ENCODE peak calls at places on chromosomes 13 and 19, in nine cellular contexts. One of them, this sample, is unnamed.

GRCh38 chr19:38266981-38267597 is 2.7 kb downstream of the SPINT2 start:
- DNase-seq in PC-3: peak; percentile 69
- DNase-seq in OCI-LY7: no peak
- DNase-seq in HCT116: peak; percentile 38
- DNase-seq in neural progenitor cell: no peak
- DNase-seq in MM.1S: no peak
- DNase-seq in SK-N-SH: no peak
- DNase-seq in hepatocyte: peak; percentile 70
- DNase-seq in GM23338: no peak
- DNase-seq in this sample: peak; percentile 72

GRCh38 chr19:10390652-10391286 is 10.4 kb upstream of the TYK2 start:
- DNase-seq in hepatocyte: peak; percentile 82
- DNase-seq in MM.1S: peak; percentile 53
- DNase-seq in SK-N-SH: peak; percentile 85
- DNase-seq in neural progenitor cell: peak; percentile 81
- DNase-seq in OCI-LY7: peak; percentile 79
- DNase-seq in GM23338: peak; percentile 92
- DNase-seq in PC-3: peak; percentile 84
- DNase-seq in HCT116: peak; percentile 76
- DNase-seq in this sample: peak; percentile 70

GRCh38 chr19:7550987-7551761 is 15.7 kb downstream of the PNPLA6 start:
- DNase-seq in OCI-LY7: peak; percentile 49
- DNase-seq in MM.1S: peak; percentile 89
- DNase-seq in HCT116: peak; percentile 85
- DNase-seq in PC-3: peak; percentile 40
- DNase-seq in GM23338: peak; percentile 100
- DNase-seq in SK-N-SH: peak; percentile 98
- DNase-seq in hepatocyte: peak; percentile 86
- DNase-seq in neural progenitor cell: peak; percentile 97
- DNase-seq in this sample: peak; percentile 53

GRCh38 chr19:50977626-50978025 is 6.1 kb downstream of the KLK7 start:
- DNase-seq in OCI-LY7: no peak
- DNase-seq in neural progenitor cell: no peak
- DNase-seq in PC-3: peak; percentile 42
- DNase-seq in HCT116: peak; percentile 45
- DNase-seq in MM.1S: no peak
- DNase-seq in hepatocyte: no peak
- DNase-seq in SK-N-SH: no peak
- DNase-seq in GM23338: no peak
- DNase-seq in this sample: no peak

GRCh38 chr13:96100457-96101220 is 10.7 kb downstream of the HS6ST3 start:
- DNase-seq in GM23338: peak; percentile 40
- DNase-seq in hepatocyte: no peak
- DNase-seq in PC-3: no peak
- DNase-seq in HCT116: no peak
- DNase-seq in OCI-LY7: no peak
- DNase-seq in neural progenitor cell: no peak
- DNase-seq in MM.1S: no peak
- DNase-seq in SK-N-SH: no peak
- DNase-seq in this sample: no peak

GRCh38 chr19:7623725-7624603 is 5.4 kb downstream of the XAB2 start:
- DNase-seq in neural progenitor cell: no peak
- DNase-seq in PC-3: no peak
- DNase-seq in HCT116: no peak
- DNase-seq in SK-N-SH: no peak
- DNase-seq in hepatocyte: no peak
- DNase-seq in MM.1S: no peak
- DNase-seq in OCI-LY7: no peak
- DNase-seq in GM23338: no peak
- DNase-seq in this sample: no peak

GRCh38 chr13:114056205-114057013 is 76.0 kb downstream of the RASA3 start:
- DNase-seq in neural progenitor cell: no peak
- DNase-seq in HCT116: no peak
- DNase-seq in GM23338: no peak
- DNase-seq in SK-N-SH: no peak
- DNase-seq in MM.1S: no peak
- DNase-seq in PC-3: no peak
- DNase-seq in hepatocyte: no peak
- DNase-seq in OCI-LY7: no peak
- DNase-seq in this sample: no peak

GRCh38 chr13:34343413-34343812 is 525.5 kb downstream of the RFC3 start:
- DNase-seq in OCI-LY7: no peak
- DNase-seq in SK-N-SH: no peak
- DNase-seq in neural progenitor cell: no peak
- DNase-seq in HCT116: no peak
- DNase-seq in hepatocyte: no peak
- DNase-seq in GM23338: no peak
- DNase-seq in MM.1S: no peak
- DNase-seq in PC-3: no peak
- DNase-seq in this sample: no peak

GRCh38 chr13:107678075-107678689 is 537.2 kb downstream of the LIG4 start:
- DNase-seq in neural progenitor cell: peak; percentile 34
- DNase-seq in SK-N-SH: peak; percentile 3
- DNase-seq in HCT116: no peak
- DNase-seq in hepatocyte: peak; percentile 48
- DNase-seq in PC-3: peak; percentile 43
- DNase-seq in MM.1S: peak; percentile 44
- DNase-seq in GM23338: peak; percentile 39
- DNase-seq in OCI-LY7: no peak
- DNase-seq in this sample: peak; percentile 44

GRCh38 chr13:70253834-70254233 is 145.6 kb upstream of the KLHL1 start:
- DNase-seq in neural progenitor cell: no peak
- DNase-seq in GM23338: no peak
- DNase-seq in PC-3: peak; percentile 23
- DNase-seq in OCI-LY7: no peak
- DNase-seq in MM.1S: peak; percentile 14
- DNase-seq in SK-N-SH: no peak
- DNase-seq in HCT116: no peak
- DNase-seq in hepatocyte: no peak
- DNase-seq in this sample: no peak

GRCh38 chr19:40982594-40983101 is 8.4 kb upstream of the CYP2B6 start:
- DNase-seq in MM.1S: no peak
- DNase-seq in GM23338: peak; percentile 81
- DNase-seq in PC-3: peak; percentile 32
- DNase-seq in HCT116: no peak
- DNase-seq in SK-N-SH: no peak
- DNase-seq in neural progenitor cell: no peak
- DNase-seq in hepatocyte: peak; percentile 41
- DNase-seq in OCI-LY7: no peak
- DNase-seq in this sample: peak; percentile 55

GRCh38 chr19:10206226-10206873 is 11.6 kb upstream of the DNMT1 start:
- DNase-seq in OCI-LY7: no peak
- DNase-seq in hepatocyte: peak; percentile 49
- DNase-seq in PC-3: peak; percentile 51
- DNase-seq in neural progenitor cell: no peak
- DNase-seq in HCT116: no peak
- DNase-seq in MM.1S: no peak
- DNase-seq in GM23338: no peak
- DNase-seq in SK-N-SH: no peak
- DNase-seq in this sample: peak; percentile 69

GRCh38 chr19:1279782-1280341 is 4.5 kb downstream of the FAM174C start:
- DNase-seq in MM.1S: peak; percentile 84
- DNase-seq in SK-N-SH: peak; percentile 91
- DNase-seq in PC-3: peak; percentile 83
- DNase-seq in OCI-LY7: peak; percentile 83
- DNase-seq in hepatocyte: peak; percentile 89
- DNase-seq in neural progenitor cell: peak; percentile 89
- DNase-seq in HCT116: peak; percentile 64
- DNase-seq in GM23338: peak; percentile 86
- DNase-seq in this sample: peak; percentile 82

GRCh38 chr19:34089566-34089965 is 82.7 kb upstream of the LSM14A start:
- DNase-seq in neural progenitor cell: no peak
- DNase-seq in GM23338: no peak
- DNase-seq in MM.1S: no peak
- DNase-seq in PC-3: no peak
- DNase-seq in hepatocyte: no peak
- DNase-seq in HCT116: no peak
- DNase-seq in OCI-LY7: no peak
- DNase-seq in SK-N-SH: no peak
- DNase-seq in this sample: no peak

DNA sequence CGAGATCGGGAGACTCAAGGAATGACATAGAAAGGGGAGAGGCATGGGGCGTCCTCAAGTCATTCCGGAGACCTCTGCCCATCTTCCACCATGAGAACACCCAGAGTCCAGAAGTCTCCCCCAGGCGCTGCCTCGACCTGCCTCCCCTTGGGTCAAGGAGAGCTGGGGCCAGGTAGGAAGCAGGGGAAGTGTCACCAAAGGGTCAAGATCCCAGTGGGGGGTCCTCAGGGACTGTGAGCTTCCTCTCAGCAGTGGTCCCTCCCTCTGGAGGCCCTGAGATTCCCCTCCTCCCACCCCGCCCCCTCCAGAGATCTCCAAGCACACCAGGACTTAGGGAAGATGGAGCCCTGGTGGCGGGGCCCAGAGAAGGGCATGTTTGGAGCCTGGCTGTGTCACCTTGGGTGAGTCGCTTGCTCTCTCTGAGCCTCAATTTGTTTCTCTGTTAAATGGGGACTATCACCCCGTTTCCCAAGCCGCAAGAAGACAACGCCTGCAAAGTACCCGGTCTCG is 919 bp downstream of the DACT3 start:
- DNase-seq in hepatocyte: peak; percentile 72
- DNase-seq in GM23338: peak; percentile 78
- DNase-seq in MM.1S: no peak
- DNase-seq in PC-3: no peak
- DNase-seq in SK-N-SH: peak; percentile 81
- DNase-seq in neural progenitor cell: peak; percentile 71
- DNase-seq in HCT116: no peak
- DNase-seq in OCI-LY7: no peak
- DNase-seq in this sample: peak; percentile 45
- H3K27ac ChIP-seq in hepatocyte: peak overlapping the region; percentile 95
- H3K27ac ChIP-seq in GM23338: no peak overlapping the region
- H3K27ac ChIP-seq in MM.1S: no peak overlapping the region
- H3K27ac ChIP-seq in PC-3: no peak overlapping the region
- H3K27ac ChIP-seq in SK-N-SH: peak overlapping the region; percentile 24
- H3K27ac ChIP-seq in neural progenitor cell: no peak overlapping the region
- H3K27ac ChIP-seq in HCT116: no peak overlapping the region
- H3K27ac ChIP-seq in OCI-LY7: no peak overlapping the region
- H3K27ac ChIP-seq in this sample: no peak overlapping the region

GRCh38 chr13:79645569-79645968 is 164.6 kb downstream of the NDFIP2 start:
- DNase-seq in hepatocyte: no peak
- DNase-seq in SK-N-SH: no peak
- DNase-seq in neural progenitor cell: no peak
- DNase-seq in MM.1S: no peak
- DNase-seq in OCI-LY7: no peak
- DNase-seq in HCT116: no peak
- DNase-seq in GM23338: no peak
- DNase-seq in PC-3: no peak
- DNase-seq in this sample: no peak
- TF ChIP-seq EZH2phosphoT487 in hepatocyte: no peak
- TF ChIP-seq EZH2phosphoT487 in SK-N-SH: no peak
- TF ChIP-seq EZH2phosphoT487 in neural progenitor cell: no peak
- TF ChIP-seq EZH2phosphoT487 in MM.1S: no peak
- TF ChIP-seq EZH2phosphoT487 in OCI-LY7: no peak
- TF ChIP-seq EZH2phosphoT487 in HCT116: no peak
- TF ChIP-seq EZH2phosphoT487 in GM23338: no peak
- TF ChIP-seq EZH2phosphoT487 in PC-3: no peak
- TF ChIP-seq EZH2phosphoT487 in this sample: no peak

GRCh38 chr13:94322925-94323324 is 156.6 kb downstream of the DCT start:
- DNase-seq in SK-N-SH: no peak
- DNase-seq in HCT116: no peak
- DNase-seq in PC-3: no peak
- DNase-seq in neural progenitor cell: no peak
- DNase-seq in hepatocyte: no peak
- DNase-seq in GM23338: no peak
- DNase-seq in OCI-LY7: no peak
- DNase-seq in MM.1S: no peak
- DNase-seq in this sample: peak; percentile 58

GRCh38 chr13:94325148-94325528 is 154.3 kb downstream of the DCT start:
- DNase-seq in neural progenitor cell: no peak
- DNase-seq in PC-3: no peak
- DNase-seq in MM.1S: no peak
- DNase-seq in SK-N-SH: no peak
- DNase-seq in OCI-LY7: no peak
- DNase-seq in HCT116: no peak
- DNase-seq in hepatocyte: no peak
- DNase-seq in GM23338: no peak
- DNase-seq in this sample: no peak

GRCh38 chr13:94325660-94326059 is 153.8 kb downstream of the DCT start:
- DNase-seq in PC-3: no peak
- DNase-seq in MM.1S: no peak
- DNase-seq in neural progenitor cell: no peak
- DNase-seq in OCI-LY7: no peak
- DNase-seq in GM23338: peak; percentile 21
- DNase-seq in hepatocyte: no peak
- DNase-seq in SK-N-SH: no peak
- DNase-seq in HCT116: no peak
- DNase-seq in this sample: no peak

GRCh38 chr13:94324409-94325147 is 154.9 kb downstream of the DCT start:
- DNase-seq in SK-N-SH: no peak
- DNase-seq in OCI-LY7: no peak
- DNase-seq in neural progenitor cell: no peak
- DNase-seq in GM23338: no peak
- DNase-seq in hepatocyte: no peak
- DNase-seq in HCT116: no peak
- DNase-seq in PC-3: no peak
- DNase-seq in MM.1S: no peak
- DNase-seq in this sample: no peak

GRCh38 chr13:94323746-94324408 is 155.6 kb downstream of the DCT start:
- DNase-seq in neural progenitor cell: no peak
- DNase-seq in OCI-LY7: peak; percentile 32
- DNase-seq in HCT116: no peak
- DNase-seq in PC-3: no peak
- DNase-seq in GM23338: peak; percentile 19
- DNase-seq in hepatocyte: no peak
- DNase-seq in MM.1S: no peak
- DNase-seq in SK-N-SH: no peak
- DNase-seq in this sample: no peak
- H3K4me1 ChIP-seq in neural progenitor cell: peaks cover 11% of the 10 kb centered on the region
- H3K4me1 ChIP-seq in OCI-LY7: peaks cover 22% of the 10 kb centered on the region
- H3K4me1 ChIP-seq in HCT116: no peaks in the 10 kb centered on the region
- H3K4me1 ChIP-seq in PC-3: no peaks in the 10 kb centered on the region
- H3K4me1 ChIP-seq in GM23338: peaks cover 5% of the 10 kb centered on the region
- H3K4me1 ChIP-seq in hepatocyte: peaks cover 2% of the 10 kb centered on the region
- H3K4me1 ChIP-seq in MM.1S: peaks cover 14% of the 10 kb centered on the region
- H3K4me1 ChIP-seq in SK-N-SH: no peaks in the 10 kb centered on the region
- H3K4me1 ChIP-seq in this sample: peaks cover 4% of the 10 kb centered on the region

DNA sequence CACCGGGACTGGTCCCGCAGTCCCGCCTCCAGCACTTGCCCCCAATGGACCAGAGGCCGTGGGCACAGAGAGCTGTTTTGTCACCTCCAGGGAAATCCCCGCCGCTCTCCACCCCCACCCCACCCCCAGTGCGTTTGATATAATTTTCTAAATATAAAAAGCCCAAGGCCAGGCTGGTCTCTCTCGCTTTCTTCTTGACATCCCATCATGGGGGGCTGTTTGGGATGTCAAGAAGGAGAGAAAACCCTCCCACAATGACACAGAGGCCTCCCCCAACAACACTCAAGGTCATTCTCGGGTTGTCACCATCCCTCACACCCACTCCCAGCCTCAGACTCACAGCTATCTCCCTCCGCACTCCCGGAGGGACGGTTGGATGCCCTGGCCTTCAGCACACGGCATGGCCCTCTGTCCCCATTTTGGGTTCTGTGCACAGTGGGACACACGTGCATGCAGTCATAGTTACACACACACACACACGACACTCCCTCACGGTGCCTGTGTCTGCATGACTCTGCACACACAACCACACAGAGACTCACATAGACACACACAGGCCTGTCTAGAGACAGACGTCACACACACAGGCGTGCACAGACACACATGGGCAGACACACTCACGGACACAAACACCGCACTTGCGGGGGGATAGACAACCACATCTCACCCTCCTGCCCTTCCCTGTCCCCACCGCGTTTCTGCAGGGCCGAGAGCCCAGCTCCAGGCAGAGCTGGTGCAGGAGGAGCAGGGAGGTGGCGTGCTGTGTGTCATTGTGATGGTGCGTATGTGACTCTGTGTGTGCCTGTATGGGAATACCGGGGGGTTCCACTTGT is 4.8 kb upstream of the NFIC start:
- DNase-seq in hepatocyte: no peak
- DNase-seq in HCT116: no peak
- DNase-seq in PC-3: no peak
- DNase-seq in GM23338: no peak
- DNase-seq in SK-N-SH: no peak
- DNase-seq in neural progenitor cell: no peak
- DNase-seq in MM.1S: no peak
- DNase-seq in OCI-LY7: no peak
- DNase-seq in this sample: no peak
- H3K27ac ChIP-seq in hepatocyte: no peak overlapping the region
- H3K27ac ChIP-seq in HCT116: peak overlapping the region; percentile 93
- H3K27ac ChIP-seq in PC-3: no peak overlapping the region
- H3K27ac ChIP-seq in GM23338: no peak overlapping the region
- H3K27ac ChIP-seq in SK-N-SH: no peak overlapping the region
- H3K27ac ChIP-seq in neural progenitor cell: no peak overlapping the region
- H3K27ac ChIP-seq in MM.1S: no peak overlapping the region
- H3K27ac ChIP-seq in OCI-LY7: no peak overlapping the region
- H3K27ac ChIP-seq in this sample: no peak overlapping the region